ENCODE peak calls at places on chromosomes 1 and 21, in seven cellular contexts. M, V, I, P, K, T and S are unnamed samples.

GRCh38 chr1:64242895-64243756 is 39.7 kb downstream of the UBE2U start:
- DNase-seq in V (no peak), P (peak; percentile 32), T (peak; percentile 13), M (no peak), K (no peak), I (no peak), S (no peak)

GRCh38 chr21:26732442-26733221 is 112.6 kb downstream of the ADAMTS1 start:
- DNase-seq in V (peak; percentile 21), T (no peak), K (no peak), P (peak; percentile 69), M (no peak), I (peak; percentile 44), S (peak; percentile 70)

GRCh38 chr1:184471686-184472085 is 84.9 kb downstream of the C1orf21 start:
- DNase-seq in I (no peak), V (no peak), T (no peak), K (no peak), M (no peak), P (no peak), S (no peak)

GRCh38 chr1:234598974-234599616 is 10.9 kb downstream of the IRF2BP2 start:
- DNase-seq in T (no peak), I (no peak), P (peak; percentile 29), K (no peak), V (peak; percentile 56), M (peak; percentile 66), S (no peak)

GRCh38 chr1:58905126-58905490 is 121.3 kb upstream of the JUN start:
- DNase-seq in P (no peak), T (no peak), K (no peak), M (no peak), I (no peak), V (no peak), S (no peak)

GRCh38 chr1:155529929-155530328 is 32.7 kb downstream of the ASH1L start:
- DNase-seq in V (no peak), I (no peak), M (no peak), P (no peak), T (no peak), K (no peak), S (no peak)

GRCh38 chr1:184827600-184828368 is 73.1 kb upstream of the EDEM3 start:
- DNase-seq in V (no peak), T (peak; percentile 5), K (no peak), M (no peak), P (peak; percentile 64), I (peak; percentile 39), S (no peak)

GRCh38 chr1:41456847-41457540 is 27.5 kb downstream of the EDN2 start:
- DNase-seq in V (no peak), M (no peak), T (no peak), P (no peak), K (no peak), I (no peak), S (no peak)

GRCh38 chr1:90358448-90358847 is 358.7 kb downstream of the BARHL2 start:
- DNase-seq in K (no peak), T (no peak), P (no peak), I (no peak), M (no peak), V (no peak), S (no peak)

GRCh38 chr1:167457936-167458584 is 60.3 kb downstream of the CD247 start:
- DNase-seq in M (no peak), P (no peak), K (no peak), V (no peak), I (no peak), T (no peak), S (no peak)

GRCh38 chr1:230381049-230381467 is 45.1 kb downstream of the PGBD5 start:
- DNase-seq in M (no peak), V (peak; percentile 16), T (no peak), K (no peak), P (no peak), I (peak; percentile 13), S (peak; percentile 75)

GRCh38 chr21:32372755-32373154 is 20.1 kb downstream of the URB1 start:
- DNase-seq in P (no peak), M (no peak), I (no peak), V (no peak), T (no peak), K (no peak), S (no peak)

GRCh38 chr1:172398193-172398592 is 22.3 kb upstream of the C1orf105 start:
- DNase-seq in M (no peak), K (no peak), T (no peak), V (no peak), P (no peak), I (no peak), S (no peak)

GRCh38 chr1:247548847-247549246 is at the start of gene GCSAML:
- DNase-seq in I (no peak), M (no peak), P (no peak), T (no peak), K (no peak), V (no peak), S (no peak)

GRCh38 chr1:27622828-27623227 is 12.2 kb downstream of the FGR start:
- DNase-seq in P (no peak), T (no peak), K (no peak), V (no peak), I (no peak), M (no peak), S (no peak)

GRCh38 chr1:172948457-172948856 is 102.3 kb downstream of the TNFSF18 start:
- DNase-seq in V (no peak), M (no peak), P (peak; percentile 92), T (peak; percentile 61), K (no peak), I (no peak), S (no peak)

GRCh38 chr1:85290826-85291225 is 14.4 kb upstream of the BCL10 start:
- DNase-seq in V (no peak), M (no peak), K (no peak), T (no peak), I (no peak), P (no peak), S (no peak)

GRCh38 chr1:204445860-204446412 is 34.3 kb upstream of the PPP1R15B start:
- DNase-seq in V (peak; percentile 73), K (peak; percentile 54), P (peak; percentile 13), I (peak; percentile 60), T (no peak), M (peak; percentile 61), S (peak; percentile 76)

GRCh38 chr1:233543338-233544255 is 70.3 kb upstream of the KCNK1 start:
- DNase-seq in P (peak; percentile 38), I (peak; percentile 17), M (no peak), K (no peak), V (no peak), T (peak; percentile 70), S (peak; percentile 81)